ENCODE peak calls at places on chromosomes 16 and 17, in eight cellular contexts. One of them, this sample, is unnamed.

GRCh38 chr16:11783319-11784047 is 13.6 kb downstream of the ZC3H7A start:
- DNase-seq in cardiac fibroblast: peak; percentile 84
- DNase-seq in upper lobe of right lung: no peak
- DNase-seq in DND-41: peak; percentile 25
- DNase-seq in AG10803: peak; percentile 76
- DNase-seq in pancreas: no peak
- DNase-seq in kidney epithelial cell: no peak
- DNase-seq in cardiac muscle cell: peak; percentile 67
- DNase-seq in this sample: peak; percentile 80

GRCh38 chr16:70563571-70563970 is 40.0 kb downstream of the SF3B3 start:
- DNase-seq in cardiac fibroblast: peak; percentile 94
- DNase-seq in upper lobe of right lung: no peak
- DNase-seq in DND-41: no peak
- DNase-seq in AG10803: peak; percentile 28
- DNase-seq in pancreas: no peak
- DNase-seq in kidney epithelial cell: no peak
- DNase-seq in cardiac muscle cell: peak; percentile 76
- DNase-seq in this sample: peak; percentile 83

GRCh38 chr16:3027983-3028715 is 4.3 kb downstream of the THOC6 start:
- DNase-seq in cardiac fibroblast: peak; percentile 63
- DNase-seq in upper lobe of right lung: peak; percentile 93
- DNase-seq in DND-41: peak; percentile 83
- DNase-seq in AG10803: peak; percentile 46
- DNase-seq in pancreas: peak; percentile 96
- DNase-seq in kidney epithelial cell: no peak
- DNase-seq in cardiac muscle cell: peak; percentile 79
- DNase-seq in this sample: peak; percentile 39

GRCh38 chr16:75644240-75645012 is 3.0 kb downstream of the KARS1 start:
- DNase-seq in cardiac fibroblast: no peak
- DNase-seq in upper lobe of right lung: no peak
- DNase-seq in DND-41: no peak
- DNase-seq in AG10803: no peak
- DNase-seq in pancreas: no peak
- DNase-seq in kidney epithelial cell: no peak
- DNase-seq in cardiac muscle cell: no peak
- DNase-seq in this sample: no peak

GRCh38 chr16:31143889-31144148 is 6.0 kb downstream of the PRSS36 start:
- DNase-seq in cardiac fibroblast: no peak
- DNase-seq in upper lobe of right lung: no peak
- DNase-seq in DND-41: no peak
- DNase-seq in AG10803: no peak
- DNase-seq in pancreas: no peak
- DNase-seq in kidney epithelial cell: no peak
- DNase-seq in cardiac muscle cell: no peak
- DNase-seq in this sample: no peak

GRCh38 chr17:82120148-82120547 is 22.1 kb upstream of the FASN start:
- DNase-seq in cardiac fibroblast: peak; percentile 32
- DNase-seq in upper lobe of right lung: no peak
- DNase-seq in DND-41: no peak
- DNase-seq in AG10803: peak; percentile 38
- DNase-seq in pancreas: no peak
- DNase-seq in kidney epithelial cell: no peak
- DNase-seq in cardiac muscle cell: no peak
- DNase-seq in this sample: peak; percentile 63

GRCh38 chr17:58421711-58422110 is 4.4 kb upstream of the RNF43 start:
- DNase-seq in cardiac fibroblast: no peak
- DNase-seq in upper lobe of right lung: no peak
- DNase-seq in DND-41: no peak
- DNase-seq in AG10803: no peak
- DNase-seq in pancreas: no peak
- DNase-seq in kidney epithelial cell: no peak
- DNase-seq in cardiac muscle cell: no peak
- DNase-seq in this sample: no peak

GRCh38 chr17:44204453-44204882 is 4.8 kb upstream of the ATXN7L3 start:
- DNase-seq in cardiac fibroblast: peak; percentile 63
- DNase-seq in upper lobe of right lung: no peak
- DNase-seq in DND-41: no peak
- DNase-seq in AG10803: peak; percentile 43
- DNase-seq in pancreas: no peak
- DNase-seq in kidney epithelial cell: no peak
- DNase-seq in cardiac muscle cell: peak; percentile 61
- DNase-seq in this sample: peak; percentile 64

GRCh38 chr16:21704733-21705132 is 41.0 kb downstream of the OTOA start:
- DNase-seq in cardiac fibroblast: no peak
- DNase-seq in upper lobe of right lung: no peak
- DNase-seq in DND-41: no peak
- DNase-seq in AG10803: no peak
- DNase-seq in pancreas: no peak
- DNase-seq in kidney epithelial cell: no peak
- DNase-seq in cardiac muscle cell: no peak
- DNase-seq in this sample: no peak

GRCh38 chr16:87407511-87408112 is 15.5 kb downstream of the MAP1LC3B start:
- DNase-seq in cardiac fibroblast: peak; percentile 62
- DNase-seq in upper lobe of right lung: peak; percentile 87
- DNase-seq in DND-41: no peak
- DNase-seq in AG10803: no peak
- DNase-seq in pancreas: no peak
- DNase-seq in kidney epithelial cell: no peak
- DNase-seq in cardiac muscle cell: no peak
- DNase-seq in this sample: no peak

GRCh38 chr17:1829189-1829578 is 518 bp downstream of the SMYD4 start:
- DNase-seq in cardiac fibroblast: peak; percentile 30
- DNase-seq in upper lobe of right lung: no peak
- DNase-seq in DND-41: no peak
- DNase-seq in AG10803: no peak
- DNase-seq in pancreas: peak; percentile 71
- DNase-seq in kidney epithelial cell: no peak
- DNase-seq in cardiac muscle cell: peak; percentile 9
- DNase-seq in this sample: peak; percentile 18

GRCh38 chr17:28170771-28171170 is 128.3 kb downstream of the NLK start:
- DNase-seq in cardiac fibroblast: peak; percentile 4
- DNase-seq in upper lobe of right lung: no peak
- DNase-seq in DND-41: no peak
- DNase-seq in AG10803: peak; percentile 23
- DNase-seq in pancreas: no peak
- DNase-seq in kidney epithelial cell: no peak
- DNase-seq in cardiac muscle cell: no peak
- DNase-seq in this sample: peak; percentile 17

GRCh38 chr16:29996773-29997250 is 771 bp downstream of the INO80E start:
- DNase-seq in cardiac fibroblast: no peak
- DNase-seq in upper lobe of right lung: no peak
- DNase-seq in DND-41: peak; percentile 34
- DNase-seq in AG10803: no peak
- DNase-seq in pancreas: peak; percentile 14
- DNase-seq in kidney epithelial cell: no peak
- DNase-seq in cardiac muscle cell: peak; percentile 8
- DNase-seq in this sample: no peak

GRCh38 chr16:23836078-23836403 is 258 bp downstream of the PRKCB start:
- DNase-seq in cardiac fibroblast: no peak
- DNase-seq in upper lobe of right lung: no peak
- DNase-seq in DND-41: peak; percentile 36
- DNase-seq in AG10803: no peak
- DNase-seq in pancreas: no peak
- DNase-seq in kidney epithelial cell: no peak
- DNase-seq in cardiac muscle cell: no peak
- DNase-seq in this sample: no peak

GRCh38 chr16:77918792-77919707 is 103.3 kb upstream of the CLEC3A start:
- DNase-seq in cardiac fibroblast: no peak
- DNase-seq in upper lobe of right lung: no peak
- DNase-seq in DND-41: no peak
- DNase-seq in AG10803: no peak
- DNase-seq in pancreas: no peak
- DNase-seq in kidney epithelial cell: no peak
- DNase-seq in cardiac muscle cell: no peak
- DNase-seq in this sample: peak; percentile 78

GRCh38 chr16:57713596-57713995 is 19.0 kb downstream of the DRC7 start:
- DNase-seq in cardiac fibroblast: no peak
- DNase-seq in upper lobe of right lung: no peak
- DNase-seq in DND-41: no peak
- DNase-seq in AG10803: no peak
- DNase-seq in pancreas: no peak
- DNase-seq in kidney epithelial cell: no peak
- DNase-seq in cardiac muscle cell: no peak
- DNase-seq in this sample: no peak

GRCh38 chr16:86356804-86357203 is 153.5 kb upstream of the FOXF1 start:
- DNase-seq in cardiac fibroblast: no peak
- DNase-seq in upper lobe of right lung: no peak
- DNase-seq in DND-41: no peak
- DNase-seq in AG10803: no peak
- DNase-seq in pancreas: no peak
- DNase-seq in kidney epithelial cell: no peak
- DNase-seq in cardiac muscle cell: no peak
- DNase-seq in this sample: no peak

GRCh38 chr17:80832888-80833583 is 158.6 kb upstream of the CHMP6 start:
- DNase-seq in cardiac fibroblast: peak; percentile 98
- DNase-seq in upper lobe of right lung: peak; percentile 84
- DNase-seq in DND-41: peak; percentile 87
- DNase-seq in AG10803: peak; percentile 98
- DNase-seq in pancreas: peak; percentile 23
- DNase-seq in kidney epithelial cell: peak; percentile 98
- DNase-seq in cardiac muscle cell: peak; percentile 98
- DNase-seq in this sample: peak; percentile 98
- H3K4me3 ChIP-seq in cardiac fibroblast: peak overlapping the region; percentile 43
- H3K4me3 ChIP-seq in upper lobe of right lung: peak overlapping the region; percentile 50
- H3K4me3 ChIP-seq in DND-41: peak overlapping the region; percentile 58
- H3K4me3 ChIP-seq in AG10803: peak overlapping the region; percentile 65
- H3K4me3 ChIP-seq in pancreas: peak overlapping the region; percentile 42
- H3K4me3 ChIP-seq in kidney epithelial cell: peak overlapping the region; percentile 56
- H3K4me3 ChIP-seq in cardiac muscle cell: no peak overlapping the region
- H3K4me3 ChIP-seq in this sample: peak overlapping the region; percentile 64

GRCh38 chr17:75077072-75077489 is 10.7 kb upstream of the SLC16A5 start:
- DNase-seq in cardiac fibroblast: no peak
- DNase-seq in upper lobe of right lung: no peak
- DNase-seq in DND-41: no peak
- DNase-seq in AG10803: no peak
- DNase-seq in pancreas: no peak
- DNase-seq in kidney epithelial cell: no peak
- DNase-seq in cardiac muscle cell: no peak
- DNase-seq in this sample: no peak
- TF ChIP-seq CTCF in cardiac fibroblast: no peak
- TF ChIP-seq CTCF in upper lobe of right lung: no peak
- TF ChIP-seq CTCF in DND-41: no peak
- TF ChIP-seq CTCF in AG10803: no peak
- TF ChIP-seq CTCF in pancreas: no peak
- TF ChIP-seq CTCF in kidney epithelial cell: no peak
- TF ChIP-seq CTCF in cardiac muscle cell: no peak
- TF ChIP-seq CTCF in this sample: no peak

GRCh38 chr16:6103561-6103960 is 1006.0 kb upstream of the EEF2KMT start:
- DNase-seq in cardiac fibroblast: no peak
- DNase-seq in upper lobe of right lung: no peak
- DNase-seq in DND-41: no peak
- DNase-seq in AG10803: no peak
- DNase-seq in pancreas: no peak
- DNase-seq in kidney epithelial cell: no peak
- DNase-seq in cardiac muscle cell: no peak
- DNase-seq in this sample: no peak
- H3K4me3 ChIP-seq in cardiac fibroblast: no peak overlapping the region
- H3K4me3 ChIP-seq in upper lobe of right lung: no peak overlapping the region
- H3K4me3 ChIP-seq in DND-41: no peak overlapping the region
- H3K4me3 ChIP-seq in AG10803: no peak overlapping the region
- H3K4me3 ChIP-seq in pancreas: no peak overlapping the region
- H3K4me3 ChIP-seq in kidney epithelial cell: no peak overlapping the region
- H3K4me3 ChIP-seq in cardiac muscle cell: no peak overlapping the region
- H3K4me3 ChIP-seq in this sample: no peak overlapping the region

DNA sequence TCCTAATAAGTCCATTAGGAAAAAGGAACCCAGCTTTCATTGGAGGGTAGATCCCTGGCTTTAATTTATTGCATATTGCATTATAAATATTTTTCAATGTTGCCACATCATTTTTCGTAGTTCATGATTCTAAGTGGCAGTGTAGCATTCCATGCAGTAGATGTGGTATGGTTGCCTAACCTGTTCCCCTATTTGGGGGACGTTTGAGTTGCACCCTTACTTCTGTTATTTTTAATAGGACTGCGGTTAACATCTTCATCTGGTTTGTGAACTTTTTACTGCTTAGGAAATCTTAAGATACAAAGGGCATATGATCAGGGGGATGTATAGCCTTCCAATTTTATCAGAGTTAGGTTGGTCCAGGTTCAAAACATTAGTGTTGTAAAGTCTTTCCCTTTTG is 5.4 kb downstream of the SCPEP1 start:
- DNase-seq in cardiac fibroblast: no peak
- DNase-seq in upper lobe of right lung: no peak
- DNase-seq in DND-41: no peak
- DNase-seq in AG10803: no peak
- DNase-seq in pancreas: no peak
- DNase-seq in kidney epithelial cell: no peak
- DNase-seq in cardiac muscle cell: no peak
- DNase-seq in this sample: no peak
- TF ChIP-seq CTCF in cardiac fibroblast: no peak
- TF ChIP-seq CTCF in upper lobe of right lung: no peak
- TF ChIP-seq CTCF in DND-41: no peak
- TF ChIP-seq CTCF in AG10803: no peak
- TF ChIP-seq CTCF in pancreas: no peak
- TF ChIP-seq CTCF in kidney epithelial cell: no peak
- TF ChIP-seq CTCF in cardiac muscle cell: no peak
- TF ChIP-seq CTCF in this sample: no peak

GRCh38 chr17:19265755-19266154 is 28.6 kb downstream of the EPN2 start:
- DNase-seq in cardiac fibroblast: no peak
- DNase-seq in upper lobe of right lung: no peak
- DNase-seq in DND-41: no peak
- DNase-seq in AG10803: no peak
- DNase-seq in pancreas: no peak
- DNase-seq in kidney epithelial cell: no peak
- DNase-seq in cardiac muscle cell: no peak
- DNase-seq in this sample: no peak

GRCh38 chr17:19264681-19265080 is 27.5 kb downstream of the EPN2 start:
- DNase-seq in cardiac fibroblast: no peak
- DNase-seq in upper lobe of right lung: no peak
- DNase-seq in DND-41: no peak
- DNase-seq in AG10803: no peak
- DNase-seq in pancreas: no peak
- DNase-seq in kidney epithelial cell: no peak
- DNase-seq in cardiac muscle cell: no peak
- DNase-seq in this sample: no peak

GRCh38 chr17:19262650-19263620 is 25.8 kb downstream of the EPN2 start:
- DNase-seq in cardiac fibroblast: peak; percentile 86
- DNase-seq in upper lobe of right lung: no peak
- DNase-seq in DND-41: no peak
- DNase-seq in AG10803: peak; percentile 54
- DNase-seq in pancreas: no peak
- DNase-seq in kidney epithelial cell: no peak
- DNase-seq in cardiac muscle cell: peak; percentile 49
- DNase-seq in this sample: peak; percentile 69

GRCh38 chr17:19263621-19264010 is 26.4 kb downstream of the EPN2 start:
- DNase-seq in cardiac fibroblast: peak; percentile 77
- DNase-seq in upper lobe of right lung: no peak
- DNase-seq in DND-41: no peak
- DNase-seq in AG10803: peak; percentile 72
- DNase-seq in pancreas: no peak
- DNase-seq in kidney epithelial cell: peak; percentile 21
- DNase-seq in cardiac muscle cell: peak; percentile 6
- DNase-seq in this sample: peak; percentile 51

GRCh38 chr17:19264277-19264676 is 27.1 kb downstream of the EPN2 start:
- DNase-seq in cardiac fibroblast: no peak
- DNase-seq in upper lobe of right lung: no peak
- DNase-seq in DND-41: no peak
- DNase-seq in AG10803: no peak
- DNase-seq in pancreas: no peak
- DNase-seq in kidney epithelial cell: no peak
- DNase-seq in cardiac muscle cell: no peak
- DNase-seq in this sample: no peak
- H3K4me3 ChIP-seq in cardiac fibroblast: no peak overlapping the region
- H3K4me3 ChIP-seq in upper lobe of right lung: no peak overlapping the region
- H3K4me3 ChIP-seq in DND-41: no peak overlapping the region
- H3K4me3 ChIP-seq in AG10803: no peak overlapping the region
- H3K4me3 ChIP-seq in pancreas: no peak overlapping the region
- H3K4me3 ChIP-seq in kidney epithelial cell: no peak overlapping the region
- H3K4me3 ChIP-seq in cardiac muscle cell: no peak overlapping the region
- H3K4me3 ChIP-seq in this sample: no peak overlapping the region

GRCh38 chr16:53356478-53357207 is 77.6 kb upstream of the RBL2 start:
- DNase-seq in cardiac fibroblast: no peak
- DNase-seq in upper lobe of right lung: no peak
- DNase-seq in DND-41: no peak
- DNase-seq in AG10803: no peak
- DNase-seq in pancreas: no peak
- DNase-seq in kidney epithelial cell: no peak
- DNase-seq in cardiac muscle cell: no peak
- DNase-seq in this sample: no peak
- TF ChIP-seq CTCF in cardiac fibroblast: no peak
- TF ChIP-seq CTCF in upper lobe of right lung: no peak
- TF ChIP-seq CTCF in DND-41: peak; percentile 25
- TF ChIP-seq CTCF in AG10803: no peak
- TF ChIP-seq CTCF in pancreas: no peak
- TF ChIP-seq CTCF in kidney epithelial cell: peak; percentile 2
- TF ChIP-seq CTCF in cardiac muscle cell: no peak
- TF ChIP-seq CTCF in this sample: no peak